ENCODE peak calls at places on chromosomes 2 and 18, in five cellular contexts. One of them, this sample, is unnamed.

GRCh38 chr2:152815634-152816257 is 97.3 kb downstream of the ARL6IP6 start:
- DNase-seq in HCT116: no peak
- DNase-seq in GM12878: no peak
- DNase-seq in HepG2: no peak
- DNase-seq in K562: no peak
- DNase-seq in this sample: no peak

GRCh38 chr18:59996370-59996966 is 96.7 kb downstream of the PMAIP1 start:
- DNase-seq in GM12878: no peak
- DNase-seq in HCT116: peak; percentile 59
- DNase-seq in K562: peak; percentile 35
- DNase-seq in HepG2: peak; percentile 15
- DNase-seq in this sample: peak; percentile 58

GRCh38 chr18:55841314-55841713 is 253.3 kb upstream of the TCF4 start:
- DNase-seq in K562: no peak
- DNase-seq in HCT116: no peak
- DNase-seq in GM12878: no peak
- DNase-seq in HepG2: no peak
- DNase-seq in this sample: no peak

GRCh38 chr18:56532176-56532840 is 106.1 kb downstream of the TXNL1 start:
- DNase-seq in GM12878: peak; percentile 71
- DNase-seq in HepG2: no peak
- DNase-seq in K562: no peak
- DNase-seq in HCT116: no peak
- DNase-seq in this sample: no peak

GRCh38 chr2:240432820-240433801 is 2.4 kb upstream of the GPC1 start:
- DNase-seq in GM12878: no peak
- DNase-seq in HCT116: no peak
- DNase-seq in K562: no peak
- DNase-seq in HepG2: no peak
- DNase-seq in this sample: no peak

GRCh38 chr2:168182850-168183249 is 64.5 kb downstream of the STK39 start:
- DNase-seq in K562: no peak
- DNase-seq in HepG2: no peak
- DNase-seq in GM12878: no peak
- DNase-seq in HCT116: no peak
- DNase-seq in this sample: no peak

GRCh38 chr2:102667072-102667471 is 47.7 kb downstream of the SLC9A2 start:
- DNase-seq in K562: no peak
- DNase-seq in HCT116: no peak
- DNase-seq in HepG2: no peak
- DNase-seq in GM12878: no peak
- DNase-seq in this sample: no peak

GRCh38 chr18:48838166-48838775 is 112.5 kb downstream of the SMAD7 start:
- DNase-seq in HCT116: no peak
- DNase-seq in HepG2: no peak
- DNase-seq in GM12878: no peak
- DNase-seq in K562: no peak
- DNase-seq in this sample: no peak

GRCh38 chr18:35143615-35144596 is 96.9 kb upstream of the ZNF397 start:
- DNase-seq in K562: peak; percentile 38
- DNase-seq in GM12878: no peak
- DNase-seq in HepG2: peak; percentile 47
- DNase-seq in HCT116: peak; percentile 32
- DNase-seq in this sample: peak; percentile 70

GRCh38 chr2:137002911-137003310 is 237.6 kb downstream of the THSD7B start:
- DNase-seq in K562: no peak
- DNase-seq in HepG2: no peak
- DNase-seq in GM12878: no peak
- DNase-seq in HCT116: no peak
- DNase-seq in this sample: no peak

GRCh38 chr2:58620127-58620526 is 379.0 kb upstream of the FANCL start:
- DNase-seq in HepG2: no peak
- DNase-seq in GM12878: no peak
- DNase-seq in K562: no peak
- DNase-seq in HCT116: no peak
- DNase-seq in this sample: no peak

GRCh38 chr2:201807452-201807980 is 1.2 kb downstream of the CDK15 start:
- DNase-seq in HCT116: no peak
- DNase-seq in K562: no peak
- DNase-seq in GM12878: no peak
- DNase-seq in HepG2: no peak
- DNase-seq in this sample: peak; percentile 36

GRCh38 chr18:68935686-68936085 is 137.8 kb downstream of the CCDC102B start:
- DNase-seq in HepG2: no peak
- DNase-seq in HCT116: no peak
- DNase-seq in GM12878: no peak
- DNase-seq in K562: no peak
- DNase-seq in this sample: no peak

GRCh38 chr2:202032841-202033316 is 776 bp upstream of the FZD7 start:
- DNase-seq in HepG2: no peak
- DNase-seq in K562: peak; percentile 59
- DNase-seq in HCT116: peak; percentile 16
- DNase-seq in GM12878: no peak
- DNase-seq in this sample: no peak

GRCh38 chr2:53104263-53104662 is 663.3 kb upstream of the CHAC2 start:
- DNase-seq in HCT116: peak; percentile 68
- DNase-seq in K562: no peak
- DNase-seq in HepG2: peak; percentile 90
- DNase-seq in GM12878: no peak
- DNase-seq in this sample: no peak

GRCh38 chr2:58923869-58924268 is 682.7 kb upstream of the FANCL start:
- DNase-seq in GM12878: no peak
- DNase-seq in HepG2: no peak
- DNase-seq in HCT116: no peak
- DNase-seq in K562: no peak
- DNase-seq in this sample: no peak

GRCh38 chr18:8609711-8610441 is 639 bp downstream of the RAB12 start:
- DNase-seq in HepG2: no peak
- DNase-seq in HCT116: no peak
- DNase-seq in K562: no peak
- DNase-seq in GM12878: no peak
- DNase-seq in this sample: peak; percentile 65

GRCh38 chr2:20322527-20323300 is 27.9 kb downstream of the PUM2 start:
- DNase-seq in GM12878: no peak
- DNase-seq in HCT116: no peak
- DNase-seq in HepG2: no peak
- DNase-seq in K562: no peak
- DNase-seq in this sample: no peak

GRCh38 chr2:119478188-119479065 is 45.9 kb downstream of the SCTR start:
- DNase-seq in HCT116: no peak
- DNase-seq in GM12878: no peak
- DNase-seq in HepG2: no peak
- DNase-seq in K562: no peak
- DNase-seq in this sample: no peak

GRCh38 chr2:100242891-100243670 is 79.2 kb downstream of the LONRF2 start:
- DNase-seq in K562: peak; percentile 63
- DNase-seq in HepG2: peak; percentile 45
- DNase-seq in HCT116: peak; percentile 35
- DNase-seq in GM12878: no peak
- DNase-seq in this sample: peak; percentile 83

GRCh38 chr2:126507425-126507867 is 148.5 kb upstream of the GYPC start:
- DNase-seq in HCT116: no peak
- DNase-seq in K562: no peak
- DNase-seq in HepG2: peak; percentile 41
- DNase-seq in GM12878: no peak
- DNase-seq in this sample: no peak

GRCh38 chr2:1499033-1499795 is 86.0 kb downstream of the TPO start:
- DNase-seq in K562: no peak
- DNase-seq in HCT116: no peak
- DNase-seq in GM12878: no peak
- DNase-seq in HepG2: no peak
- DNase-seq in this sample: no peak

GRCh38 chr2:172806426-172807008 is 70.9 kb downstream of the RAPGEF4 start:
- DNase-seq in K562: peak; percentile 23
- DNase-seq in HepG2: peak; percentile 42
- DNase-seq in HCT116: peak; percentile 37
- DNase-seq in GM12878: no peak
- DNase-seq in this sample: peak; percentile 50

GRCh38 chr18:71028285-71028762 is 739.5 kb downstream of the SOCS6 start:
- DNase-seq in K562: no peak
- DNase-seq in HCT116: no peak
- DNase-seq in GM12878: no peak
- DNase-seq in HepG2: no peak
- DNase-seq in this sample: peak; percentile 86

GRCh38 chr2:175619591-175619990 is 382.5 kb downstream of the LNPK start:
- DNase-seq in K562: no peak
- DNase-seq in GM12878: no peak
- DNase-seq in HCT116: no peak
- DNase-seq in HepG2: peak; percentile 27
- DNase-seq in this sample: no peak

GRCh38 chr2:105866439-105867170 is 121.9 kb downstream of the NCK2 start:
- DNase-seq in K562: no peak
- DNase-seq in GM12878: no peak
- DNase-seq in HCT116: no peak
- DNase-seq in HepG2: no peak
- DNase-seq in this sample: no peak

GRCh38 chr2:129877795-129878775 is 101.4 kb upstream of the RAB6C start:
- DNase-seq in HCT116: no peak
- DNase-seq in HepG2: no peak
- DNase-seq in K562: no peak
- DNase-seq in GM12878: no peak
- DNase-seq in this sample: no peak

GRCh38 chr2:105415007-105415406 is 16.2 kb upstream of the FHL2 start:
- DNase-seq in HCT116: no peak
- DNase-seq in HepG2: no peak
- DNase-seq in K562: no peak
- DNase-seq in GM12878: no peak
- DNase-seq in this sample: no peak

GRCh38 chr2:50649626-50650397 is 382.1 kb downstream of the NRXN1 start:
- DNase-seq in HCT116: no peak
- DNase-seq in K562: no peak
- DNase-seq in HepG2: no peak
- DNase-seq in GM12878: no peak
- DNase-seq in this sample: no peak
- TF ChIP-seq ZBTB33 in HCT116: no peak
- TF ChIP-seq ZBTB33 in K562: no peak
- TF ChIP-seq ZBTB33 in HepG2: no peak
- TF ChIP-seq ZBTB33 in GM12878: no peak
- TF ChIP-seq ZBTB33 in this sample: no peak

DNA sequence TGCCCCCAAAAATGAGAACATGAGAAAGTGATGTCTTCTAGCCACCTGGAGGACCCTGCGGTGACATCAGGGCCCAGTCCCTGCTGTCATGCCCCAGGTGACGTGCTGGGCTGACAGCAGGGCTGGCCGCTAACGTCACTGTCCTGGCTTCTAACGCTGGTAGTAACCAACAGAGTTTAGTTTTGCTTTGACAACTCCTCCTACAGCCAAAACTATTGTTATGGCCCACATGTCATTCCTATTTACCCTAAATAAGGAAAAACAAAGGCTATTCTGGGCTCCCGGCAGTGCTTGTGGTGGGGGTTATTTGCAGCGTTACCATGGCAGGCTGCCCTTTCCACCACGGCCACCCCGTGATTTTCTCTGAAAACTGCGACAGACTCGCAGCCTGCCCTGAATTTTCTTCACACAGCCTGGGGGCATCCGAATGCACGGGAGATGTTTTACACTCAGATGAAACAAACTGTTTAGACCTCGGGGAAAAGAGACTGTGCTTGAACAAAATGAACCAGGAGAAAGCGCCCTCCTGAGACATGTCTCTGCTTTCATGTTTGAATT is 115.2 kb downstream of the FAM210A start:
- DNase-seq in GM12878: no peak
- DNase-seq in K562: no peak
- DNase-seq in HepG2: no peak
- DNase-seq in HCT116: no peak
- DNase-seq in this sample: peak; percentile 52
- TF ChIP-seq POLR2AphosphoS5 in GM12878: peak; percentile 13
- TF ChIP-seq POLR2AphosphoS5 in K562: no peak
- TF ChIP-seq POLR2AphosphoS5 in HepG2: no peak
- TF ChIP-seq POLR2AphosphoS5 in HCT116: no peak
- TF ChIP-seq POLR2AphosphoS5 in this sample: no peak

GRCh38 chr18:50144535-50144934 is 50.4 kb downstream of the MYO5B start:
- DNase-seq in K562: no peak
- DNase-seq in HepG2: no peak
- DNase-seq in HCT116: no peak
- DNase-seq in GM12878: no peak
- DNase-seq in this sample: no peak

GRCh38 chr18:50143295-50143694 is 51.7 kb downstream of the MYO5B start:
- DNase-seq in HCT116: no peak
- DNase-seq in HepG2: no peak
- DNase-seq in GM12878: no peak
- DNase-seq in K562: no peak
- DNase-seq in this sample: no peak

GRCh38 chr18:50138181-50139064 is 56.5 kb downstream of the MYO5B start:
- DNase-seq in K562: no peak
- DNase-seq in GM12878: no peak
- DNase-seq in HCT116: no peak
- DNase-seq in HepG2: no peak
- DNase-seq in this sample: no peak

GRCh38 chr18:50142441-50143120 is 52.4 kb downstream of the MYO5B start:
- DNase-seq in HepG2: no peak
- DNase-seq in HCT116: no peak
- DNase-seq in K562: no peak
- DNase-seq in GM12878: no peak
- DNase-seq in this sample: no peak

DNA sequence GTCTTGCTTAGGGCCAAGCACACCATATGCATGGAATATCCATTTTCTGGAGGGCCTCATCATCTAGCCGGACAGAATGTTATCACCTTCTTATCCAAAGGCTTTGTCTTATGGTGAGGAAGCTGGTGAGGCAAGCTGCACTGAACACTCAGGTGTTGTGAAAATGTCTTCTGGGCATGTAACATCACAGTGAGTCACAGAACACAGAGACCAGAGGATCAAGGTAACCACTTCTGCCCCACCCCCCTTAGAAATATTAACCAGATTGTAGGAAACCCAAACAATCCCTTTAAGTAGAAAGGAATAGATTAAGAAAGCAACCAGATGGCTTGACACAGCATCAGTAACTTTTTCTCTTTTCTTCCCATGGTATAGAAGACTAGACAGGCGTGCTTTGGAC is 51.1 kb downstream of the MYO5B start:
- DNase-seq in GM12878: no peak
- DNase-seq in K562: no peak
- DNase-seq in HCT116: no peak
- DNase-seq in HepG2: peak; percentile 34
- DNase-seq in this sample: no peak
- TF ChIP-seq ZBTB33 in GM12878: no peak
- TF ChIP-seq ZBTB33 in K562: no peak
- TF ChIP-seq ZBTB33 in HCT116: no peak
- TF ChIP-seq ZBTB33 in HepG2: no peak
- TF ChIP-seq ZBTB33 in this sample: no peak

GRCh38 chr18:79589601-79590091 is 90.0 kb upstream of the CTDP1 start:
- DNase-seq in HCT116: no peak
- DNase-seq in GM12878: no peak
- DNase-seq in HepG2: no peak
- DNase-seq in K562: no peak
- DNase-seq in this sample: no peak

GRCh38 chr18:79588131-79588635 is 91.4 kb upstream of the CTDP1 start:
- DNase-seq in HCT116: no peak
- DNase-seq in GM12878: no peak
- DNase-seq in K562: no peak
- DNase-seq in HepG2: no peak
- DNase-seq in this sample: no peak

GRCh38 chr18:79587298-79588125 is 92.1 kb upstream of the CTDP1 start:
- DNase-seq in HepG2: no peak
- DNase-seq in GM12878: no peak
- DNase-seq in K562: no peak
- DNase-seq in HCT116: no peak
- DNase-seq in this sample: no peak

GRCh38 chr18:79590191-79591039 is 89.2 kb upstream of the CTDP1 start:
- DNase-seq in K562: no peak
- DNase-seq in HCT116: no peak
- DNase-seq in HepG2: no peak
- DNase-seq in GM12878: no peak
- DNase-seq in this sample: no peak

GRCh38 chr18:79588636-79589481 is 90.7 kb upstream of the CTDP1 start:
- DNase-seq in GM12878: no peak
- DNase-seq in HepG2: peak; percentile 47
- DNase-seq in K562: no peak
- DNase-seq in HCT116: no peak
- DNase-seq in this sample: no peak
- TF ChIP-seq POLR2AphosphoS5 in GM12878: no peak
- TF ChIP-seq POLR2AphosphoS5 in HepG2: no peak
- TF ChIP-seq POLR2AphosphoS5 in K562: no peak
- TF ChIP-seq POLR2AphosphoS5 in HCT116: no peak
- TF ChIP-seq POLR2AphosphoS5 in this sample: no peak